ENCODE peak calls at places on chromosome 5, in six cellular contexts. L, J, V, M, T and B are unnamed samples.

GRCh38 chr5:61245936-61246335 is 83.7 kb upstream of the SMIM15 start:
- DNase-seq in L (no peak), M (no peak), V (no peak), J (peak), T (no peak), B (no peak)

GRCh38 chr5:142749321-142749720 is 20.9 kb upstream of the ARHGAP26 start:
- DNase-seq in V (no peak), J (no peak), M (no peak), L (no peak), T (no peak), B (no peak)

GRCh38 chr5:110760158-110760557 is 21.4 kb downstream of the SLC25A46 start:
- DNase-seq in L (no peak), M (no peak), J (no peak), V (no peak), T (no peak), B (no peak)

GRCh38 chr5:83000448-83000847 is 76.7 kb downstream of the TMEM167A start:
- DNase-seq in L (no peak), T (no peak), J (no peak), M (no peak), V (no peak), B (no peak)

GRCh38 chr5:31086839-31087415 is 106.6 kb upstream of the CDH6 start:
- DNase-seq in V (no peak), L (no peak), M (no peak), T (no peak), J (no peak), B (no peak)

GRCh38 chr5:179152941-179153340 is 92.8 kb downstream of the ZNF354C start:
- DNase-seq in J (no peak), M (no peak), L (no peak), T (peak), V (no peak), B (no peak)

GRCh38 chr5:39518516-39518915 is 93.7 kb upstream of the DAB2 start:
- DNase-seq in T (no peak), M (no peak), L (no peak), V (no peak), J (no peak), B (no peak)

GRCh38 chr5:126403156-126403555 is 20.1 kb upstream of the GRAMD2B start:
- DNase-seq in M (no peak), V (no peak), J (no peak), T (no peak), L (no peak), B (no peak)

GRCh38 chr5:324736-325612 is 3.5 kb downstream of the AHRR start:
- DNase-seq in T (peak), V (peak), J (no peak), M (no peak), L (no peak), B (no peak)

GRCh38 chr5:149526855-149527590 is 24.2 kb downstream of the CSNK1A1 start:
- DNase-seq in J (no peak), V (no peak), T (no peak), M (no peak), L (no peak), B (no peak)

GRCh38 chr5:93953442-93953841 is 212.0 kb upstream of the POU5F2 start:
- DNase-seq in M (no peak), J (no peak), V (no peak), L (no peak), T (no peak), B (no peak)

GRCh38 chr5:166166071-166166470 is 2125.4 kb upstream of the WWC1 start:
- DNase-seq in V (no peak), T (no peak), L (no peak), J (no peak), M (no peak), B (no peak)

GRCh38 chr5:41932770-41933169 is 7.7 kb downstream of the FBXO4 start:
- DNase-seq in M (no peak), T (no peak), J (no peak), L (no peak), V (no peak), B (no peak)

GRCh38 chr5:144369001-144369400 is 198.3 kb downstream of the KCTD16 start:
- DNase-seq in T (no peak), J (peak), M (no peak), V (no peak), L (no peak), B (no peak)

GRCh38 chr5:134958755-134959154 is 9.0 kb upstream of the CATSPER3 start:
- DNase-seq in J (no peak), M (no peak), V (no peak), L (no peak), T (no peak), B (no peak)

GRCh38 chr5:151751091-151751490 is 7.3 kb downstream of the ATOX1 start:
- DNase-seq in J (no peak), T (no peak), M (no peak), V (no peak), L (no peak), B (no peak)

GRCh38 chr5:1555011-1555807 is 31.4 kb upstream of the LPCAT1 start:
- DNase-seq in T (no peak), L (no peak), M (peak), V (peak), J (no peak), B (peak)

GRCh38 chr5:14749579-14750091 is 85.1 kb downstream of the OTULIN start:
- DNase-seq in J (no peak), V (no peak), M (no peak), L (no peak), T (no peak), B (no peak)

GRCh38 chr5:60346391-60346790 is 353.6 kb downstream of the DEPDC1B start:
- DNase-seq in T (no peak), V (no peak), J (no peak), M (no peak), L (no peak), B (no peak)

GRCh38 chr5:163478126-163478981 is 17.9 kb downstream of the HMMR start:
- DNase-seq in M (no peak), T (no peak), J (no peak), V (no peak), L (no peak), B (no peak)

GRCh38 chr5:179413086-179413690 is 67.9 kb upstream of the ADAMTS2 start:
- DNase-seq in L (no peak), V (peak), T (no peak), M (no peak), J (no peak), B (no peak)

GRCh38 chr5:102833146-102833545 is 78.0 kb downstream of the PAM start:
- DNase-seq in V (no peak), L (no peak), J (no peak), T (no peak), M (no peak), B (no peak)

GRCh38 chr5:177336112-177336511 is 15.4 kb downstream of the LMAN2 start:
- DNase-seq in M (peak), T (peak), J (no peak), V (no peak), L (no peak), B (no peak)

GRCh38 chr5:84478603-84479002 is 93.9 kb upstream of the EDIL3 start:
- DNase-seq in M (no peak), J (no peak), V (no peak), T (no peak), L (no peak), B (no peak)

GRCh38 chr5:61306531-61307195 is 25.4 kb upstream of the ZSWIM6 start:
- DNase-seq in L (no peak), V (no peak), J (no peak), T (no peak), M (no peak), B (no peak)

GRCh38 chr5:79853676-79854418 is 137.2 kb downstream of the MTX3 start:
- DNase-seq in V (no peak), J (no peak), M (peak), L (peak), T (no peak), B (peak)

GRCh38 chr5:59506285-59506877 is 387.1 kb downstream of the PDE4D start:
- DNase-seq in T (no peak), L (no peak), V (no peak), J (no peak), M (no peak), B (no peak)

GRCh38 chr5:73265641-73266040 is 92.6 kb downstream of the TMEM174 start:
- DNase-seq in T (no peak), L (no peak), J (no peak), M (no peak), V (no peak), B (no peak)

GRCh38 chr5:174571662-174572397 is 152.6 kb upstream of the MSX2 start:
- DNase-seq in J (peak), L (no peak), M (peak), V (peak), T (no peak), B (no peak)

GRCh38 chr5:132251220-132251725 is 6.2 kb upstream of the PDLIM4 start:
- DNase-seq in M (no peak), L (no peak), V (peak), J (no peak), T (peak), B (peak)
- H3K27ac ChIP-seq in M (no peak), L (no peak), V (no peak), J (no peak), T (no peak), B (no peak)

GRCh38 chr5:172527559-172527958 is 73.2 kb upstream of the SH3PXD2B start:
- DNase-seq in T (peak), L (no peak), V (no peak), M (no peak), J (no peak), B (peak)
- TF ChIP-seq POLR2AphosphoS5 in T (no peak), L (no peak), V (peak), M (no peak), J (no peak), B (no peak)

GRCh38 chr5:88886756-88887741 is 4.1 kb upstream of the MEF2C start:
- DNase-seq in T (no peak), M (no peak), L (no peak), J (no peak), V (no peak), B (no peak)

GRCh38 chr5:88888799-88889164 is 5.8 kb upstream of the MEF2C start:
- DNase-seq in V (no peak), M (no peak), J (no peak), T (no peak), L (no peak), B (no peak)

GRCh38 chr5:88888291-88888690 is 5.3 kb upstream of the MEF2C start:
- DNase-seq in T (no peak), L (no peak), J (no peak), V (no peak), M (no peak), B (no peak)

GRCh38 chr5:88890070-88890781 is 7.2 kb upstream of the MEF2C start:
- DNase-seq in J (no peak), T (no peak), V (no peak), L (no peak), M (no peak), B (no peak)

DNA sequence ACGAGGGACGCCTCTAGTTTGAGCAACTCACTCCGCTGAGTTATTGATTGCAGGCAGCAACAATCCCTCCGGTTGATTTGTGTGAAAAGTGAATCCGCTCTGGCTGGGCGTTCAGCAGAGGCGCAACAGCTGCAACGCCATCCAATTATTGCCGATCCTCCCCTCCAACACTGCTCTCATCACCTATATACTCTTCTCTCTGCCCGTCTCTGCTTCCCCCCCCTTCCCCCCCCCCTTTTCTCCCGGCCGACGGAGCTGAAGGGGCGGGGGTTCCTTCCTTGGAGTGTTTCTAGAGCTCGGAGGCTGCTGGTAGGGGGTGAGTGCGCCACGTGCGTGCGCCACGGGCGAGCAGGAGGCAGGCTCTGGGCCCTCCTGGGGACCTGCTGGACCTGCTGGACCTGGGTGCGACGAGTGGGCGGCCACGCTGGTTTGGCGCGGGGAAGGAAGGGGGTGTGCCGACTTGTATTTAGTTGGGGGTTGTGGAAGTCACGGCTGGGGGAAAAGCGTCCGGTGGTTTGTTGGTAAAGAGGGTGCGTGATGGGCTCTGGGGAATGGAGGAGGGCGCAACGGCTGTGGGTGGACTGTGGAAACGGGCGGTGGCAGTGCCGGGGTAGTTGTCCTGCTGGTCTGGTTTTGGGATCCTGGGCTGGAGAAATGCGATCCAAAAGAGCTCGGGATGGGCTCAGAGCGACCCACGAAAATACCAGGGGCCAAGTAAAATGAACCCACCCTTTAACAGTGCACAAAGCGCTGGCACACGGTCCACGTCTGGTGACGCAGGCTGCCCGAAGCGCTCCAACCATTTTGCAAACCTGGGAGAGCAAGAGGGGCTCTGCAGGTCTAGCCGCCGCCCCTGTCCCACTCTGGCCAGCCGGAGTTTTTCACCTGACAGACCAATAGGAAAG is 6.4 kb upstream of the MEF2C start:
- DNase-seq in V (peak), L (no peak), T (peak), M (no peak), J (no peak), B (no peak)
- TF ChIP-seq POLR2A in V (peak), L (no peak), T (no peak), M (no peak), J (no peak), B (no peak)

GRCh38 chr5:160921714-160922285 is 69.8 kb upstream of the ATP10B start:
- DNase-seq in J (no peak), T (no peak), L (no peak), M (no peak), V (no peak), B (no peak)
- H3K27ac ChIP-seq in J (no peak), T (no peak), L (no peak), M (no peak), V (no peak), B (no peak)

DNA sequence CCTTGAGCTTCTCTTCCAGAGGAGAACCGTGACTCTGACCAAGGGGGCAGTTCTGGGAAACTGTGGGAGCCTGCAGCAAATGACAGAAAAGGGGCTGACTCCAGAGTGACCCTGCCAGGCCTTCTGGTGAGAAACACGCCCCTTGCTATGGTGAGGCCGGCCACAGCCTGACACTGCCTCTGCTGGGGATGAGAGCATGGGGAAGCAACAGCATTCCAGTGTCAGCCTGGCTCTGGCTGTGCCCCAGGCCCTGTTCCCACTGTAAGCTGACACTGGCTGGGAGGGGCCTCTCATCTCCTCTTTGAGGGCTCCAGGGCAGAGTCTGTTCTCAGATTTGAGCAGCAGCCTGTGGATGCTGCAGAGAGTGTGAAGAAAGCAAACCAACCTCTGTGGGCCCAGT is 180.0 kb upstream of the IL12B start:
- DNase-seq in V (no peak), L (no peak), T (peak), J (no peak), M (no peak), B (no peak)
- TF ChIP-seq POLR2AphosphoS5 in V (no peak), L (no peak), T (no peak), J (no peak), M (no peak), B (no peak)

GRCh38 chr5:140107312-140108092 is 6.4 kb upstream of the PURA start:
- DNase-seq in J (peak), L (peak), M (peak), T (peak), V (peak), B (peak)
- TF ChIP-seq POLR2A in J (no peak), L (peak), M (peak), T (peak), V (peak), B (no peak)